ENCODE peak calls at places on chromosome 19, in nine cellular contexts. L is thoracic aorta; A is aorta; V is HT-29; D is activated T-helper 1 cell treated with Interleukin-2 at 50 U/mL for 16 hours; T is stimulated activated CD8-positive, alpha-beta memory T cell treated with anti-CD3 and anti-CD28 coated beads, Interleukin-4, amount 100 ng/mL, for 1 hour; E is central memory CD8-positive, alpha-beta T cell; X is GM12865; P is neuronal stem cell. C is an unnamed sample.
A peak's percentile ranks its signal among the peaks of the same experiment; 100 is the strongest.

GRCh38 chr19:18969953-18970659 is 29.1 kb upstream of the HOMER3 start:
- DNase-seq in L (no peak), A (no peak), V (no peak), D (no peak), T (no peak), E (no peak), X (no peak), P (no peak), C (no peak)

GRCh38 chr19:42370068-42370520 is 20.0 kb downstream of the CNFN start:
- DNase-seq in L (no peak), A (no peak), V (no peak), D (no peak), T (no peak), E (no peak), X (no peak), P (no peak), C (no peak)

GRCh38 chr19:39951686-39952085 is 17.3 kb upstream of the FCGBP start:
- DNase-seq in L (no peak), A (no peak), V (no peak), D (no peak), T (no peak), E (no peak), X (no peak), P (no peak), C (no peak)

GRCh38 chr19:41694196-41694595 is 6.1 kb upstream of the CEACAM7 start:
- DNase-seq in L (no peak), A (no peak), V (no peak), D (no peak), T (no peak), E (no peak), X (no peak), P (no peak), C (no peak)

GRCh38 chr19:43425567-43426392 is 11.1 kb downstream of the TEX101 start:
- DNase-seq in L (no peak), A (no peak), V (peak; percentile 74), D (no peak), T (no peak), E (no peak), X (no peak), P (no peak), C (no peak)

GRCh38 chr19:29620931-29621351 is 14.9 kb downstream of the POP4 start:
- DNase-seq in L (no peak), A (no peak), V (no peak), D (peak; percentile 20), T (no peak), E (no peak), X (peak; percentile 34), P (no peak), C (no peak)

GRCh38 chr19:441213-441823 is 19.5 kb downstream of the SHC2 start:
- DNase-seq in L (no peak), A (no peak), V (no peak), D (no peak), T (no peak), E (no peak), X (no peak), P (no peak), C (no peak)

GRCh38 chr19:2266183-2266993 is 10.2 kb upstream of the JSRP1 start:
- DNase-seq in L (peak; percentile 60), A (peak; percentile 96), V (peak; percentile 83), D (no peak), T (no peak), E (no peak), X (peak; percentile 88), P (no peak), C (peak; percentile 90)

GRCh38 chr19:10019246-10019645 is 6.0 kb downstream of the RDH8 start:
- DNase-seq in L (no peak), A (no peak), V (no peak), D (no peak), T (no peak), E (no peak), X (no peak), P (no peak), C (no peak)

GRCh38 chr19:35268546-35269424 is at the start of gene USF2:
- DNase-seq in L (no peak), A (peak; percentile 85), V (peak; percentile 74), D (peak; percentile 52), T (peak; percentile 23), E (no peak), X (peak; percentile 87), P (peak; percentile 48), C (peak; percentile 84)

GRCh38 chr19:13844130-13844631 is 32.8 kb upstream of the NANOS3 start:
- DNase-seq in L (no peak), A (no peak), V (peak; percentile 55), D (no peak), T (no peak), E (no peak), X (no peak), P (no peak), C (no peak)

GRCh38 chr19:39498262-39499081 is at the start of gene DLL3:
- DNase-seq in L (no peak), A (no peak), V (peak; percentile 47), D (no peak), T (no peak), E (no peak), X (no peak), P (no peak), C (no peak)

GRCh38 chr19:17840019-17840418 is 7.8 kb downstream of the JAK3 start:
- DNase-seq in L (no peak), A (no peak), V (no peak), D (no peak), T (no peak), E (no peak), X (no peak), P (no peak), C (no peak)

GRCh38 chr19:30428281-30428680 is 56.1 kb downstream of the ZNF536 start:
- DNase-seq in L (no peak), A (no peak), V (no peak), D (no peak), T (no peak), E (no peak), X (no peak), P (no peak), C (no peak)

GRCh38 chr19:40974633-40975037 is 16.4 kb upstream of the CYP2B6 start:
- DNase-seq in L (peak; percentile 31), A (peak; percentile 71), V (peak; percentile 93), D (peak; percentile 58), T (peak; percentile 65), E (peak; percentile 67), X (peak; percentile 85), P (peak; percentile 68), C (peak; percentile 67)

GRCh38 chr19:50721441-50722137 is 1.6 kb upstream of the CLEC11A start:
- DNase-seq in L (no peak), A (no peak), V (no peak), D (no peak), T (no peak), E (no peak), X (no peak), P (no peak), C (no peak)

GRCh38 chr19:30742539-30742938 is 370.4 kb downstream of the ZNF536 start:
- DNase-seq in L (no peak), A (no peak), V (no peak), D (no peak), T (no peak), E (no peak), X (no peak), P (no peak), C (no peak)

GRCh38 chr19:543912-544608 is at the start of gene GZMM:
- DNase-seq in L (no peak), A (no peak), V (no peak), D (peak; percentile 70), T (peak; percentile 60), E (peak; percentile 73), X (no peak), P (no peak), C (no peak)

GRCh38 chr19:32800757-32801156 is 68.8 kb downstream of the SLC7A9 start:
- DNase-seq in L (no peak), A (no peak), V (no peak), D (no peak), T (no peak), E (no peak), X (no peak), P (no peak), C (no peak)

GRCh38 chr19:48735031-48735615 is 5.3 kb downstream of the RASIP1 start:
- DNase-seq in L (no peak), A (no peak), V (peak; percentile 65), D (no peak), T (no peak), E (no peak), X (no peak), P (no peak), C (no peak)

GRCh38 chr19:38734426-38735256 is 9.6 kb downstream of the CAPN12 start:
- DNase-seq in L (no peak), A (peak; percentile 60), V (peak; percentile 79), D (no peak), T (no peak), E (no peak), X (peak; percentile 80), P (no peak), C (no peak)

GRCh38 chr19:38384209-38385027 is 3.4 kb downstream of the GGN start:
- DNase-seq in L (no peak), A (no peak), V (peak; percentile 62), D (no peak), T (no peak), E (no peak), X (no peak), P (no peak), C (no peak)

GRCh38 chr19:38596057-38596981 is 21.4 kb downstream of the MAP4K1 start:
- DNase-seq in L (no peak), A (no peak), V (peak; percentile 62), D (no peak), T (no peak), E (no peak), X (no peak), P (peak; percentile 85), C (no peak)

GRCh38 chr19:51282335-51282734 is 29.1 kb upstream of the IGLON5 start:
- DNase-seq in L (no peak), A (no peak), V (no peak), D (no peak), T (no peak), E (no peak), X (no peak), P (no peak), C (no peak)

GRCh38 chr19:5494780-5495179 is 39.6 kb downstream of the ZNRF4 start:
- DNase-seq in L (no peak), A (no peak), V (no peak), D (no peak), T (no peak), E (no peak), X (no peak), P (no peak), C (no peak)

C was measured in tibial artery.